ENCODE peak calls at places on chromosomes 7 and 10, in four cellular contexts. B, X, O and A are unnamed samples.

GRCh38 chr7:134755422-134756022 is 23.9 kb upstream of the CALD1 start:
- DNase-seq in B (no peak), X (peak), O (no peak), A (no peak)

GRCh38 chr10:14474656-14475055 is 143.9 kb upstream of the FRMD4A start:
- DNase-seq in B (no peak), X (no peak), O (no peak), A (no peak)

GRCh38 chr10:128098631-128099030 is 27.6 kb downstream of the MKI67 start:
- DNase-seq in B (no peak), X (no peak), O (no peak), A (no peak)

GRCh38 chr7:5231811-5232484 is 41.9 kb downstream of the WIPI2 start:
- DNase-seq in B (no peak), X (no peak), O (no peak), A (peak)

GRCh38 chr7:105112440-105113418 is 98.7 kb downstream of the KMT2E start:
- DNase-seq in B (no peak), X (no peak), O (no peak), A (no peak)

GRCh38 chr7:149432121-149432691 is 28.7 kb downstream of the ZNF777 start:
- DNase-seq in B (no peak), X (no peak), O (no peak), A (no peak)

GRCh38 chr10:70458329-70459060 is 17.0 kb upstream of the NODAL start:
- DNase-seq in B (peak), X (peak), O (no peak), A (peak)

GRCh38 chr7:63073286-63073685 is 925.4 kb upstream of the ZNF722 start:
- DNase-seq in B (no peak), X (no peak), O (no peak), A (no peak)

GRCh38 chr10:101489355-101489754 is 98.7 kb downstream of the POLL start:
- DNase-seq in B (no peak), X (no peak), O (no peak), A (no peak)

GRCh38 chr7:22179442-22179879 is 177.5 kb downstream of the RAPGEF5 start:
- DNase-seq in B (no peak), X (no peak), O (no peak), A (no peak)

GRCh38 chr7:87220026-87220733 is 648 bp upstream of the TMEM243 start:
- DNase-seq in B (peak), X (peak), O (no peak), A (peak)

GRCh38 chr7:92806496-92806895 is 29.9 kb downstream of the CDK6 start:
- DNase-seq in B (no peak), X (no peak), O (no peak), A (no peak)

GRCh38 chr10:120272350-120272749 is 184.7 kb upstream of the PLPP4 start:
- DNase-seq in B (no peak), X (no peak), O (no peak), A (no peak)

GRCh38 chr10:120283093-120283492 is 173.9 kb upstream of the PLPP4 start:
- DNase-seq in B (no peak), X (no peak), O (no peak), A (no peak)

GRCh38 chr10:120279196-120279595 is 177.8 kb upstream of the PLPP4 start:
- DNase-seq in B (no peak), X (no peak), O (no peak), A (no peak)

GRCh38 chr10:120282421-120282820 is 174.6 kb upstream of the PLPP4 start:
- DNase-seq in B (no peak), X (no peak), O (no peak), A (no peak)

DNA sequence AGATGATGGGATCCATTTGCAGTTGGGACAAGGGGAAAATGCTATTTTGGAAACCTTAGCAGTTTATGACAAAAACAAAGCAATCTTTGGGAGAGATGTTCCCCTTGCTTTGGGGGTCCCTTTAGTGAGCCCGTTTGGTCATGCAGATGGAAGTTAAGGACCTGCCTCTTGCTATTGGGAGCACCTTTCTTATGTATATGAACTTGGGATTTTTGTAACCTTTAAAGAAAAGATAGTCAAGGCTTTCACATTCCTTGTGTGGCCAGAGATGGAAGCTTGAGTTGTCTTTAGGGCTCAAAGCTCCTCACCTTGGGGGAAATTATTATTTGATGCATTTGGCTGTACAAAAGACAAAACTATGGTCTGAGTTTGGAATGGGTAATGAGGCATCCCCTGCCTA is 179.0 kb upstream of the PLPP4 start:
- DNase-seq in B (no peak), X (no peak), O (no peak), A (no peak)
- TF ChIP-seq POLR2AphosphoS5 in B (no peak), X (no peak), O (no peak), A (no peak)

GRCh38 chr7:79455173-79455790 is 1.8 kb upstream of the MAGI2 start:
- DNase-seq in B (no peak), X (no peak), O (no peak), A (no peak)

GRCh38 chr7:79453266-79453557 is 255 bp downstream of the MAGI2 start:
- DNase-seq in B (no peak), X (no peak), O (no peak), A (no peak)

GRCh38 chr7:79454325-79454960 is 976 bp upstream of the MAGI2 start:
- DNase-seq in B (peak), X (no peak), O (no peak), A (peak)

GRCh38 chr7:79452495-79453265 is 787 bp downstream of the MAGI2 start:
- DNase-seq in B (peak), X (peak), O (no peak), A (peak)

DNA sequence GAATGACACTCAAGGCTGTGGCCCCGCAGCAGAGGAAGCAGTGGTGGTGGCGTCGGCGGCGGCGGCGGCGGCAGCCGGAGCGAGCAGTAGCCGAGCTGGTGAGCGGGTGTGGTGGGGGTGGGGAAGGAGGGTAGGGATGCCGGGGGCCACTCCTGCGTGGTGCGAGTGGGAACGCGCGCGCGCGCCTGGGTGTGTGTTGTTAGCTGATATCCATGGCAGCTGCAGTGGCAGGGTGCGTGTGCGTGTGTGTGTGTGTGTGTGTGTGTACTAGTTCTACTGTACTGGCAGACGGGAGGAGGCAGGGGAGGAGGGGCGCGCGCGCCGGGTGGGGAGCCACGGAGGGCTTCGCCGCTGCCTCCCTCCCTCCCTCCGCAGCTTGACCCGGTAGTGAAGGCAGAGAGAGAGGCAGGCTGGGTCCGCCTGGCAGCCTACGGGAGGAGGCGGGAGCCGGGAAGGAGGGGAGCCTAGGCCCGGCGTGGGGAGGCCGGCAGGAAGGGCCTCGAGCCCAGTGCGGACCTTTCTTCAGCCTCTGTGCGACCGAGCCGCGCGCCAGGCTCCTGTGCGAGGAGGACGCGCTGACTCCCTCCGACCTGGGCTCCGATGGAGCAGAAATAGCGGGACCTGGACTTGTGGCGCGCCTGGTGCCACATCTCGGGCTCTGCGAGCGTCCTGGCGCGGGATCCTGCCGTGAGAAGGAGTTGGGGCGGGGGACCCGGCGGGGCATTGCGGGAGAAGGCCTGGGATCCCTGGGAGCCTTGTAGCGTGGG is at the start of gene MAGI2:
- DNase-seq in B (peak), X (peak), O (no peak), A (peak)
- H3K27ac ChIP-seq in B (peak), X (peak), O (peak), A (peak)

DNA sequence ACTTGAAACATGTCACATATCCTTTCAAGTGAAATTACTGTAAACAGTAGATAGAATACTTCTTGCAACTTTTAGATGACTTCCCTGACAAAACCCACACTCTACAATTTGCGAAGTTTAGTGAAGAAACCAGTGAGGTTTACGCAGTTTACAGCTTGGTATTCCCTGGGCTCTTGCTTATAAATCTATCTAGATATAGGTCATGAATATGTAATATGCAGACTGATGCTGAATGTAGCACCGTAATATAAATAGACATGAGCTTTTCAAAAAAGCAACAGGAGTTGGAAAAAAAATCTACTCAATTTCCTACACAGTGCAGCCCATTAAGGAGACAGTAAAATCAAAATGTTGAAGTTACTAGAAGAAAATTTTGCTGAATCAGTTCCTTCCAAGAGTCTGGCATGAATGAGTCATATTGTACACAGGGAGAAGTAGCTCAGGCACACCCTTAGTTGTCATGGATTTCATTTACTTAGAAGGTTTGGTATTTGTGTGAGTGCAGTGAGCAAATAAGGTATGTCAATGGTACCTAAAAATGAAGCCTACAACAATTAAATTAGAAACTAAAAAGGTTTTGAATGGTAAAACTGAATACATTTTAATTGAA is 67.7 kb upstream of the NEUROD6 start:
- DNase-seq in B (no peak), X (no peak), O (peak), A (no peak)
- TF ChIP-seq POLR2AphosphoS5 in B (no peak), X (no peak), O (no peak), A (no peak)

GRCh38 chr10:58239561-58240169 is 28.0 kb downstream of the IPMK start:
- DNase-seq in B (no peak), X (no peak), O (no peak), A (no peak)
- H3K27ac ChIP-seq in B (no peak), X (no peak), O (peak), A (no peak)

GRCh38 chr7:103972779-103973434 is 16.6 kb downstream of the RELN start:
- DNase-seq in B (no peak), X (peak), O (no peak), A (no peak)
- TF ChIP-seq POLR2AphosphoS5 in B (no peak), X (no peak), O (no peak), A (no peak)

GRCh38 chr7:13049946-13050345 is 362.5 kb downstream of the ARL4A start:
- DNase-seq in B (no peak), X (no peak), O (no peak), A (no peak)
- H3K27ac ChIP-seq in B (no peak), X (no peak), O (no peak), A (no peak)

DNA sequence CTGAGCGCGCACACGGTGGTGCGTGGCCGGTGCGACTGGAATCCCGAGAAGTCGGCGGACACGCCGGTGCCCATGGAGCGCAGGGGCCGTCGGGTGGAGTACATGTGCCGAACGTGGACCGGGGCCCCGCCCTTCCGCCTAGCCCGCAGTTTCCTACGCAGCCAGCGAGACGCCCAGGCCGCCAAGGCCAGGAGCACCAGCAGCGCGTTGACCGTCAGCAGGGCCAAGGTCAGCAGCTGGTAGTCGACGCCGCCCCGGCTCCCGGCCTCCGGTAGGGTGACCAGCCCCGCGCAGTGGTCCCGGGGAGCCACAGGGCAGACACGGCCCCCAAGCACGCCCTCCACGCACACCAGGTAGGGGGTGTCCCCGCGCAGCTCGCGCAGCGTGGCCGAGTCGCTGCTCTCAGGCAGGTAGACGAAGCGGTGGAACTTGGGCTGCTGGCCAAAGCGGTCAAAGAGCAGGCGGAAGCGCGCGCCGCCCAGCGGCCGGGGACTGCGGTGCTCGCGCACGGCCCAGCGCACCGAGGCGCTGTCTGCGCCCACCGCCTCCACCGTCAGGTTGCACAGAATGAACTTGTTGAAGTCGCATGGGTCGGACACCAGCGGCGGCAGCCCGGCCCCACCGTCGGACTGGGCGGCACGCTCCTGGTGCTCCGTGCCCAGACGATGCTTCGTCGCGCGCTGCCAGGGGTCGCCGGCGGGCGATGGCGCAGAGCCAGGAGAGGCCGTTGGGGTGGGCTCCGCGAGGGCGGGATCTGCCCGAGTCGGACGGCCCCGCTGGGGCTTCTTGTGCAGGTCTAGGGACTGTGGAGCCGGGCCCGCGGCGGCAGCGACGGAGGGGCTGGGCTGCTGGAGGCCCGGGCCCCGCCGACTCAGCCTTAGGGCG is 2.2 kb downstream of the TRIL start:
- DNase-seq in B (peak), X (peak), O (no peak), A (peak)
- TF ChIP-seq POLR2AphosphoS5 in B (peak), X (no peak), O (no peak), A (peak)